ENCODE peak calls at places on chromosomes 12 and 14, in five cellular contexts. W, P, O, V and C are unnamed samples.

GRCh38 chr14:68840454-68840853 is 47.6 kb upstream of the ZFP36L1 start:
- DNase-seq in P (no peak), W (no peak), V (no peak), O (no peak), C (no peak)

GRCh38 chr14:92651793-92652382 is 96.5 kb downstream of the LGMN start:
- DNase-seq in V (no peak), O (no peak), W (peak; percentile 46), P (no peak), C (peak; percentile 86)

GRCh38 chr12:101298426-101298825 is 18.5 kb downstream of the UTP20 start:
- DNase-seq in O (no peak), P (no peak), W (no peak), V (peak; percentile 84), C (no peak)

GRCh38 chr14:98900721-98901272 is 371.2 kb downstream of the BCL11B start:
- DNase-seq in P (no peak), O (no peak), W (no peak), V (no peak), C (no peak)

GRCh38 chr14:69288001-69288771 is 28.2 kb downstream of the GALNT16 start:
- DNase-seq in O (no peak), W (no peak), V (no peak), P (no peak), C (peak; percentile 60)

GRCh38 chr12:70467908-70468733 is 102.0 kb downstream of the KCNMB4 start:
- DNase-seq in O (no peak), W (no peak), P (no peak), V (no peak), C (no peak)

GRCh38 chr12:108483213-108483920 is 31.7 kb upstream of the FICD start:
- DNase-seq in V (no peak), P (no peak), W (no peak), O (no peak), C (no peak)

GRCh38 chr12:76879710-76880025 is 849 bp upstream of the CSRP2 start:
- DNase-seq in V (peak; percentile 45), P (no peak), O (no peak), W (no peak), C (peak; percentile 48)

GRCh38 chr12:113537041-113537750 is 65.5 kb upstream of the LHX5 start:
- DNase-seq in P (no peak), V (no peak), W (no peak), O (no peak), C (no peak)

GRCh38 chr12:52615912-52616311 is 2.4 kb downstream of the KRT73 start:
- DNase-seq in W (no peak), O (no peak), P (no peak), V (no peak), C (no peak)

GRCh38 chr12:111174283-111175108 is 194.4 kb downstream of the PHETA1 start:
- DNase-seq in W (no peak), P (no peak), V (no peak), O (no peak), C (no peak)